ENCODE peak calls at places on chromosome 10, in five cellular contexts. P is activated naive CD8-positive, alpha-beta T cell treated with anti-CD3 and anti-CD28 coated beads, Interleukin-2, amount 50 U/mL, for 24 hours; E is H7; A is CD4-positive, alpha-beta T cell; N is activated effector memory CD4-positive, alpha-beta T cell treated with Interleukin-2 at 50 U/mL for 16 hours. C is an unnamed sample.

GRCh38 chr10:59240581-59241183 is 64.2 kb downstream of the PHYHIPL start:
- DNase-seq in A (no peak), P (no peak), E (peak), N (no peak), C (no peak)

GRCh38 chr10:86364551-86365345 is 1.8 kb downstream of the GRID1 start:
- DNase-seq in A (no peak), E (peak), P (no peak), N (no peak), C (no peak)

GRCh38 chr10:110791541-110792073 is 80.1 kb upstream of the PDCD4 start:
- DNase-seq in E (no peak), A (no peak), P (no peak), N (no peak), C (no peak)

GRCh38 chr10:68099736-68100135 is 9.6 kb upstream of the MYPN start:
- DNase-seq in A (no peak), P (no peak), E (no peak), N (no peak), C (no peak)

GRCh38 chr10:34433241-34434076 is 381.6 kb downstream of the PARD3 start:
- DNase-seq in P (no peak), A (no peak), N (no peak), E (no peak), C (no peak)

GRCh38 chr10:97332586-97333350 is 1.8 kb downstream of the FRAT2 start:
- DNase-seq in E (peak), P (no peak), N (no peak), A (no peak), C (no peak)

GRCh38 chr10:74332398-74332797 is 181.4 kb downstream of the ADK start:
- DNase-seq in A (no peak), N (no peak), E (no peak), P (no peak), C (no peak)

GRCh38 chr10:120458432-120458831 is 1.4 kb downstream of the PLPP4 start:
- DNase-seq in P (no peak), E (no peak), N (no peak), A (no peak), C (no peak)

GRCh38 chr10:12348341-12348869 is 942 bp upstream of the CAMK1D start:
- DNase-seq in E (no peak), A (peak), P (peak), N (no peak), C (no peak)

GRCh38 chr10:68327889-68328786 is 3.7 kb upstream of the HNRNPH3 start:
- DNase-seq in P (no peak), N (no peak), E (peak), A (no peak), C (no peak)

C was measured in activated T-helper 2 cell treated with anti-CD3 and anti-CD28 coated beads, Interferon-gamma antibody, Interleukin-2, Interleukin-4, amounts not matched to agents 10 μg/mL and 5 μg/mL and 100 μg/mL, durations not matched to agents 14 hours and 24 hours and 36 hours.